ENCODE peak calls at places on chromosomes 4 and X, in eight cellular contexts. K is fibroblast of lung, G is cardiac muscle cell, X is upper lobe of right lung, Y is ascending aorta, O is breast epithelium, M is tibial artery, B is left ventricle myocardium inferior. F is an unnamed sample.

GRCh38 chr4:141636771-141637460 is 533 bp downstream of the IL15 start:
- DNase-seq in K (peak), G (peak), X (peak), Y (no peak), O (peak), M (peak), B (peak), F (no peak)

GRCh38 chr4:83179205-83179604 is 64.7 kb upstream of the PLAC8 start:
- DNase-seq in K (no peak), G (no peak), X (no peak), Y (no peak), O (no peak), M (no peak), B (no peak), F (no peak)

GRCh38 chr4:186500721-186501304 is 54.6 kb downstream of the MTNR1A start:
- DNase-seq in K (no peak), G (no peak), X (no peak), Y (no peak), O (no peak), M (no peak), B (no peak), F (no peak)

GRCh38 chrX:70134116-70134477 is 850 bp downstream of the IGBP1 start:
- DNase-seq in K (peak), G (peak), X (no peak), Y (no peak), O (no peak), M (no peak), B (no peak), F (no peak)

GRCh38 chr4:78928835-78929234 is 10.4 kb downstream of the PAQR3 start:
- DNase-seq in K (no peak), G (no peak), X (no peak), Y (no peak), O (no peak), M (no peak), B (no peak), F (peak)

GRCh38 chr4:658681-659667 is 15.1 kb downstream of the ATP5ME start:
- DNase-seq in K (no peak), G (no peak), X (no peak), Y (no peak), O (no peak), M (no peak), B (no peak), F (peak)

GRCh38 chr4:8355306-8355705 is 85.2 kb downstream of the ACOX3 start:
- DNase-seq in K (peak), G (no peak), X (no peak), Y (no peak), O (no peak), M (no peak), B (no peak), F (no peak)

GRCh38 chrX:78527263-78527662 is 131.9 kb downstream of the RTL3 start:
- DNase-seq in K (peak), G (no peak), X (no peak), Y (no peak), O (no peak), M (no peak), B (no peak), F (no peak)

GRCh38 chr4:39044364-39044946 is 12.2 kb upstream of the TMEM156 start:
- DNase-seq in K (peak), G (peak), X (peak), Y (peak), O (peak), M (peak), B (peak), F (no peak)

GRCh38 chr4:53520114-53520513 is 71.2 kb downstream of the LNX1 start:
- DNase-seq in K (no peak), G (peak), X (no peak), Y (no peak), O (no peak), M (no peak), B (no peak), F (no peak)

GRCh38 chrX:55450259-55450658 is 1.7 kb upstream of the MAGEH1 start:
- DNase-seq in K (no peak), G (peak), X (no peak), Y (no peak), O (no peak), M (no peak), B (no peak), F (no peak)

GRCh38 chrX:106932960-106933537 is 12.8 kb downstream of the CLDN2 start:
- DNase-seq in K (no peak), G (no peak), X (no peak), Y (no peak), O (no peak), M (no peak), B (no peak), F (no peak)

GRCh38 chr4:99301376-99302164 is 10.8 kb upstream of the ADH1A start:
- DNase-seq in K (no peak), G (no peak), X (no peak), Y (no peak), O (no peak), M (no peak), B (no peak), F (no peak)

GRCh38 chr4:85142451-85142850 is 176.0 kb upstream of the WDFY3 start:
- DNase-seq in K (no peak), G (no peak), X (no peak), Y (no peak), O (no peak), M (no peak), B (no peak), F (no peak)

GRCh38 chrX:67044029-67044653 is 405.3 kb upstream of the EDA2R start:
- DNase-seq in K (no peak), G (no peak), X (no peak), Y (no peak), O (no peak), M (no peak), B (no peak), F (no peak)

GRCh38 chrX:10119399-10119990 is 37.3 kb upstream of the CLCN4 start:
- DNase-seq in K (peak), G (peak), X (no peak), Y (no peak), O (peak), M (no peak), B (no peak), F (no peak)
- TF ChIP-seq CTCF in K (peak), G (peak), X (peak), Y (peak), O (peak), M (peak), B (peak), F (peak)

GRCh38 chr4:182179105-182179504 is 64.1 kb upstream of the TENM3 start:
- DNase-seq in K (peak), G (no peak), X (no peak), Y (no peak), O (no peak), M (no peak), B (no peak), F (no peak)
- TF ChIP-seq CTCF in K (no peak), G (no peak), X (no peak), Y (no peak), O (no peak), M (no peak), B (no peak), F (no peak)

GRCh38 chr4:32000846-32001488 is 1280.8 kb downstream of the PCDH7 start:
- DNase-seq in K (no peak), G (no peak), X (no peak), Y (no peak), O (no peak), M (no peak), B (no peak), F (no peak)

GRCh38 chr4:31998807-31999206 is 1278.6 kb downstream of the PCDH7 start:
- DNase-seq in K (no peak), G (no peak), X (no peak), Y (no peak), O (no peak), M (no peak), B (no peak), F (no peak)

GRCh38 chr4:32002037-32002747 is 1282.0 kb downstream of the PCDH7 start:
- DNase-seq in K (no peak), G (peak), X (no peak), Y (no peak), O (no peak), M (no peak), B (no peak), F (no peak)

DNA sequence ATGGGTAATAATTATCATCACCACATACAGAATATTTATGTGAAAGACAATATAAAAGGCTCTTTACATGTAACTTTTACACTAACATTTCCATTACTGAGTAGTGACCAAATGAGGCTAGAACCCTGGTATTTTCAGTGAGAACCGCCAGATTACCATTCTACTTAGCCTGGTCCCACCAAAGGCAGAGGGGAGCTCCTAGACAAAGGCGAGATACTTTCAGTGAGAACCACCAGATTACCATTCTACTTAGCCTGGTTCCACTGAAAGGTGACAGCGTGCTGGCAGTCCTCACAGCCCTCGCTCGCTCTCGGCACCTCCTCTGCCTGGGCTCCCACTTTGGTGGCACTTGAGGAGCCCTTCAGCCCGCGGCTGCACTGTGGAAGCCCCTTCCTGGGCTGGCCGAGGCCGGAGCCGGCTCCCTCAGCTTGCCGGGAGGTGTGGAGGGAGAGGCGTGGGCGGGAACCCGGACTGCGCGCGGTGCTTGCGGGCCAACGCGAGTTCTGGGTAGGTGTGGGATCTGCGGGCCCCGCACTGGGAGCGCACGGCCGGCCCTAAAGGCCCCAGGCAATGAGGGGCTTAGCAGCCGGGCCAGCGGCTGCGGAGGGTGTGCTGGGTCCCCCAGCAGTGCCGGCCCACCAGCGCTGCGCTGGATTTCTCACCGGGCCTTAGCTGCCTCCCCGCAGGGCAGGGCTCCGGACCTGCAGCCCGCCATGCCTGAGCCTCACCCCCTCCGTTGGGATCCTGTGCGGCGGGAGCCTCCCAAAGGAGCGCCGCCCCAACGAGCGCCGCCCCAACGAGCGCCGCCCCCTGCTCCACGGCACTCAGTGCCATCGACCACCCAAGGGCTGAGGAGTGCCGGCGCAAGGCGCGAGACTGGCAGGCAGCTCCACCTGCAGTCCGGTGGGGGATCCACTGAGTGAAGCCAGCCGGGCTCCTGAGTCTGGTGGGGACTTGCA is 1276.1 kb downstream of the PCDH7 start:
- DNase-seq in K (no peak), G (peak), X (no peak), Y (no peak), O (no peak), M (no peak), B (no peak), F (peak)
- TF ChIP-seq CTCF in K (no peak), G (no peak), X (no peak), Y (no peak), O (no peak), M (no peak), B (no peak), F (no peak)

GRCh38 chrX:143669395-143669794 is 33.5 kb upstream of the SLITRK4 start:
- DNase-seq in K (no peak), G (no peak), X (no peak), Y (no peak), O (no peak), M (no peak), B (no peak), F (no peak)
- TF ChIP-seq CTCF in K (no peak), G (peak), X (no peak), Y (no peak), O (no peak), M (no peak), B (no peak), F (peak)

GRCh38 chrX:114717921-114718320 is 134.0 kb downstream of the HTR2C start:
- DNase-seq in K (no peak), G (peak), X (no peak), Y (no peak), O (no peak), M (no peak), B (no peak), F (no peak)
- TF ChIP-seq CTCF in K (no peak), G (peak), X (no peak), Y (no peak), O (no peak), M (no peak), B (no peak), F (peak)

DNA sequence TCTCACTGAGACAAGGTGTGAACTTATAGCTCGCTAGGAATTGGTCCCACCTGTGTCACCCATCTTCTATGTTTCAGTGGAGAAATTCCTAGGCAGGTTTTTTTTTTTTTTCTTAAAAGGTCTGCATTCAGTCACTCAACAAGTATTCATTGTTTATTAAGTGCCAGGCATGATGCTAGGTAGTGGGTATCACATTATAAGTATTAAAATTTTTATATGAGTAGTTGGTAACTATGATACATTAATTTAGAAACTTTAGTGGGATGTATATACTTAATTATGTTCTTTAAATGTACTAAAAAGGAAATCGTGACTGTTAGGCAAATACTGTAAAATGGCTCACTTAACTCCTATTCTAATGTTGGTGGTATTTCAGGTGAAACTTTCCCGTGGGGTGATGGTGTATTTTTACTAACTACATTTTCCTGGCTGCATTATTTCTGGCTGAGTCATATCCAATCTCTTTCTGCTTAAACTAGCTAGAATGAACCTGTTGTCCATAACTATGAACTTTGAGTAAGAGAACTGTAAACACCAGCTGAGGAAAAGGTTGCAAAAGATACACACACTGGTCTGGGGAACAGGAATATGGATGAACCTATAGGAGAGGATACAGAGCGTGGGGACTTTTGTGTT is 49.3 kb upstream of the MED14 start:
- DNase-seq in K (no peak), G (no peak), X (no peak), Y (no peak), O (no peak), M (no peak), B (no peak), F (no peak)
- TF ChIP-seq CTCF in K (no peak), G (no peak), X (no peak), Y (no peak), O (no peak), M (no peak), B (no peak), F (no peak)

DNA sequence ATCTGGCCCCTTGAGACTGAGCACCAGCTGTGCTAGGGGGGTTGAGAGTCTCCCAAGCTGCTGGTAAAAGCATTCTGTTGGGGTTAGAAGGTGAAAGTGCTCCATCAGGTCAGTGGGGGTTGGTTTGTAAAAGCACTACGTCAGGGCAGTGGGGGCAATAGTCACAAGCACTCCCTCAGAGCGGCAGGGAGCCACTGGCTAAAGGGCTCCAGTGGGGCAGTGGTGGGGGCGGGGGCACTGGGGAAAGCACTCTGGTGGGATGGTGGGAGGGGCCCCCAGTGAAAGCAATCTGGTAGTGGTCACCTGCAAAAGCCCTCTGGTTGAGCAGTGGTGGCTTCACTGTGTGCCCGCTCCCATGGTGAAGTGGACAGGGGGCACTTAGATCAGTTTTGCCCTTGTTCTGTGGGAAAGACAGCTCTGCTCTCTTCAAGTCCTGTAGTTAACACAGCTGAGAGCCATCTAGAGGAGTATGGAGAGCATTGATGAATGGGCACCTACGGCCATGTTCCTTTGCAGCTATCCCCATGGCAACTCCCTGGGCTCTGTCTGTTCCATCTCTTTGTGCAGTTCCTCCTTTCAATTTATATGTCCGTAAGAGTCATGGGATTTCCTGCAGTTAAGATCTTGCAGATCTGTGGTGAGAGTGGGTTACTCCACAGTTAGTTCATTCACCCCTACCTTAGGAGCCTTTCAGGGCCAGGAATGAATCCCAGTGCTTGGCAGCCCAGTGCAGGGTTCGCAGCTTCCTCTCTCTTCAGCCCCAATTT is 106.4 kb downstream of the SH3BGRL start:
- DNase-seq in K (no peak), G (no peak), X (no peak), Y (no peak), O (no peak), M (no peak), B (no peak), F (no peak)
- TF ChIP-seq CTCF in K (no peak), G (no peak), X (no peak), Y (no peak), O (no peak), M (no peak), B (no peak), F (no peak)

GRCh38 chr4:107930821-107931774 is at the start of gene CYP2U1:
- DNase-seq in K (peak), G (peak), X (peak), Y (peak), O (peak), M (peak), B (peak), F (peak)
- TF ChIP-seq CTCF in K (no peak), G (no peak), X (peak), Y (peak), O (no peak), M (peak), B (peak), F (peak)

DNA sequence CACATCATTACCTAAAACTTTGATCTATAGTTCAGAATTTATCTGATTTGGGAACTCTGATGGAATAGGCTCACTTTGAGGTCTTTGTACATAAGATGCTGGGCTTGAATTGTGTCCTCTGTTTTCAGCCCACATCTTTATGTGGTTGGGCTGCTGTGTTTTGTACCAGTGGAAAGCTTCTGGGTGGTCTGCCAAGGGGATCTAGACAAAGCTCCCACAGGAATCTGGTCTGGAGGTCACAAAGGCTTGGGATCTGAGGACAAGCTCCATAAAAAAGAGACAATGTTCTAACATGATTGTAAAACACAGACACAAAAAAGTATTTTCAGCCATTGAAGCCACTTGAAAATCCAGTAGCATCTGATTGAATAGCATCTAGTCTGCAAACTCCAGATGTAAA is 393.5 kb upstream of the PITX2 start:
- DNase-seq in K (no peak), G (no peak), X (no peak), Y (no peak), O (no peak), M (no peak), B (no peak), F (no peak)
- TF ChIP-seq CTCF in K (no peak), G (no peak), X (no peak), Y (no peak), O (no peak), M (no peak), B (no peak), F (no peak)

F was measured in chondrocyte.